ENCODE peak calls at places on chromosomes 12 and 14, in four cellular contexts. One of them, this sample, is unnamed.

GRCh38 chr14:91371011-91371989 is 46.3 kb downstream of the CCDC88C start:
- DNase-seq in cardiac fibroblast: no peak
- DNase-seq in Peyer's patch: no peak
- DNase-seq in endothelial cell: no peak
- DNase-seq in this sample: no peak

GRCh38 chr12:55942055-55942454 is 11.1 kb downstream of the DGKA start:
- DNase-seq in cardiac fibroblast: no peak
- DNase-seq in Peyer's patch: no peak
- DNase-seq in endothelial cell: no peak
- DNase-seq in this sample: no peak

GRCh38 chr12:131642101-131642540 is 68.8 kb upstream of the SFSWAP start:
- DNase-seq in cardiac fibroblast: no peak
- DNase-seq in Peyer's patch: no peak
- DNase-seq in endothelial cell: no peak
- DNase-seq in this sample: no peak

GRCh38 chr12:56021882-56022497 is 1.1 kb downstream of the IKZF4 start:
- DNase-seq in cardiac fibroblast: no peak
- DNase-seq in Peyer's patch: no peak
- DNase-seq in endothelial cell: no peak
- DNase-seq in this sample: no peak

GRCh38 chr12:45638386-45638785 is 91.1 kb upstream of the ARID2 start:
- DNase-seq in cardiac fibroblast: no peak
- DNase-seq in Peyer's patch: no peak
- DNase-seq in endothelial cell: no peak
- DNase-seq in this sample: no peak

GRCh38 chr12:54197037-54197909 is 8.5 kb upstream of the SMUG1 start:
- DNase-seq in cardiac fibroblast: peak
- DNase-seq in Peyer's patch: no peak
- DNase-seq in endothelial cell: peak
- DNase-seq in this sample: no peak

GRCh38 chr12:67377021-67377420 is 107.9 kb downstream of the CAND1 start:
- DNase-seq in cardiac fibroblast: no peak
- DNase-seq in Peyer's patch: no peak
- DNase-seq in endothelial cell: no peak
- DNase-seq in this sample: no peak

GRCh38 chr12:68521848-68522502 is 88.7 kb upstream of the RAP1B start:
- DNase-seq in cardiac fibroblast: no peak
- DNase-seq in Peyer's patch: no peak
- DNase-seq in endothelial cell: no peak
- DNase-seq in this sample: no peak

GRCh38 chr12:113092478-113093408 is 36.2 kb downstream of the DTX1 start:
- DNase-seq in cardiac fibroblast: peak
- DNase-seq in Peyer's patch: peak
- DNase-seq in endothelial cell: peak
- DNase-seq in this sample: peak

GRCh38 chr14:92035890-92036289 is 4.0 kb downstream of the TRIP11 start:
- DNase-seq in cardiac fibroblast: no peak
- DNase-seq in Peyer's patch: no peak
- DNase-seq in endothelial cell: no peak
- DNase-seq in this sample: no peak

GRCh38 chr14:99524804-99525698 is 43.8 kb downstream of the CCNK start:
- DNase-seq in cardiac fibroblast: peak
- DNase-seq in Peyer's patch: no peak
- DNase-seq in endothelial cell: no peak
- DNase-seq in this sample: no peak

GRCh38 chr12:124569375-124570148 is 2.1 kb upstream of the NCOR2 start:
- DNase-seq in cardiac fibroblast: no peak
- DNase-seq in Peyer's patch: no peak
- DNase-seq in endothelial cell: no peak
- DNase-seq in this sample: no peak

GRCh38 chr12:1919284-1919683 is 832 bp upstream of the CACNA2D4 start:
- DNase-seq in cardiac fibroblast: no peak
- DNase-seq in Peyer's patch: no peak
- DNase-seq in endothelial cell: no peak
- DNase-seq in this sample: no peak

GRCh38 chr12:130621696-130622298 is 94.3 kb downstream of the RIMBP2 start:
- DNase-seq in cardiac fibroblast: no peak
- DNase-seq in Peyer's patch: no peak
- DNase-seq in endothelial cell: no peak
- DNase-seq in this sample: no peak

GRCh38 chr14:104138098-104138890 is at the start of gene KIF26A:
- DNase-seq in cardiac fibroblast: no peak
- DNase-seq in Peyer's patch: peak
- DNase-seq in endothelial cell: peak
- DNase-seq in this sample: no peak

GRCh38 chr14:38056270-38056669 is 151.4 kb upstream of the SSTR1 start:
- DNase-seq in cardiac fibroblast: no peak
- DNase-seq in Peyer's patch: no peak
- DNase-seq in endothelial cell: no peak
- DNase-seq in this sample: no peak

GRCh38 chr14:102442241-102443211 is 67.0 kb downstream of the ANKRD9 start:
- DNase-seq in cardiac fibroblast: no peak
- DNase-seq in Peyer's patch: peak
- DNase-seq in endothelial cell: no peak
- DNase-seq in this sample: no peak

GRCh38 chr14:24353551-24354529 is 14.0 kb upstream of the RIPK3 start:
- DNase-seq in cardiac fibroblast: peak
- DNase-seq in Peyer's patch: peak
- DNase-seq in endothelial cell: no peak
- DNase-seq in this sample: no peak

GRCh38 chr14:69629225-69630127 is 18.1 kb downstream of the SUSD6 start:
- DNase-seq in cardiac fibroblast: no peak
- DNase-seq in Peyer's patch: no peak
- DNase-seq in endothelial cell: no peak
- DNase-seq in this sample: peak

GRCh38 chr14:94598816-94599655 is 13.2 kb upstream of the SERPINA3 start:
- DNase-seq in cardiac fibroblast: peak
- DNase-seq in Peyer's patch: peak
- DNase-seq in endothelial cell: no peak
- DNase-seq in this sample: no peak

GRCh38 chr14:87994974-87995373 is 2.0 kb upstream of the GALC start:
- DNase-seq in cardiac fibroblast: no peak
- DNase-seq in Peyer's patch: no peak
- DNase-seq in endothelial cell: no peak
- DNase-seq in this sample: peak

GRCh38 chr14:102928412-102929348 is 6.2 kb downstream of the AMN start:
- DNase-seq in cardiac fibroblast: peak
- DNase-seq in Peyer's patch: peak
- DNase-seq in endothelial cell: peak
- DNase-seq in this sample: peak

GRCh38 chr12:22321620-22322019 is 12.9 kb downstream of the ST8SIA1 start:
- DNase-seq in cardiac fibroblast: peak
- DNase-seq in Peyer's patch: no peak
- DNase-seq in endothelial cell: no peak
- DNase-seq in this sample: no peak

GRCh38 chr12:27343255-27344000 is 10.8 kb downstream of the BMAL2 start:
- DNase-seq in cardiac fibroblast: peak
- DNase-seq in Peyer's patch: no peak
- DNase-seq in endothelial cell: no peak
- DNase-seq in this sample: no peak

GRCh38 chr14:35556548-35556947 is 22.6 kb downstream of the INSM2 start:
- DNase-seq in cardiac fibroblast: no peak
- DNase-seq in Peyer's patch: no peak
- DNase-seq in endothelial cell: no peak
- DNase-seq in this sample: no peak

GRCh38 chr14:85532570-85532969 is 2.6 kb downstream of the FLRT2 start:
- DNase-seq in cardiac fibroblast: no peak
- DNase-seq in Peyer's patch: no peak
- DNase-seq in endothelial cell: no peak
- DNase-seq in this sample: peak

GRCh38 chr12:27982380-27982779 is 9.8 kb upstream of the PTHLH start:
- DNase-seq in cardiac fibroblast: peak
- DNase-seq in Peyer's patch: no peak
- DNase-seq in endothelial cell: no peak
- DNase-seq in this sample: no peak

GRCh38 chr14:101223561-101224162 is 320.1 kb upstream of the RTL1 start:
- DNase-seq in cardiac fibroblast: no peak
- DNase-seq in Peyer's patch: no peak
- DNase-seq in endothelial cell: no peak
- DNase-seq in this sample: no peak

GRCh38 chr12:109822951-109823411 is 10.2 kb downstream of the TRPV4 start:
- DNase-seq in cardiac fibroblast: no peak
- DNase-seq in Peyer's patch: no peak
- DNase-seq in endothelial cell: no peak
- DNase-seq in this sample: no peak

GRCh38 chr14:74528886-74529285 is 35.3 kb downstream of the ISCA2 start:
- DNase-seq in cardiac fibroblast: no peak
- DNase-seq in Peyer's patch: no peak
- DNase-seq in endothelial cell: no peak
- DNase-seq in this sample: no peak

GRCh38 chr14:54627718-54628345 is 60.9 kb downstream of the SAMD4A start:
- DNase-seq in cardiac fibroblast: peak
- DNase-seq in Peyer's patch: no peak
- DNase-seq in endothelial cell: peak
- DNase-seq in this sample: peak

GRCh38 chr12:91406920-91407341 is 224.3 kb upstream of the DCN start:
- DNase-seq in cardiac fibroblast: peak
- DNase-seq in Peyer's patch: no peak
- DNase-seq in endothelial cell: no peak
- DNase-seq in this sample: peak

GRCh38 chr12:49960474-49961110 is 1.1 kb upstream of the AQP5 start:
- DNase-seq in cardiac fibroblast: no peak
- DNase-seq in Peyer's patch: no peak
- DNase-seq in endothelial cell: no peak
- DNase-seq in this sample: peak

GRCh38 chr12:6647083-6647604 is at the start of gene ACRBP:
- DNase-seq in cardiac fibroblast: peak
- DNase-seq in Peyer's patch: peak
- DNase-seq in endothelial cell: peak
- DNase-seq in this sample: peak

GRCh38 chr12:132285991-132286681 is 43.3 kb downstream of the GALNT9 start:
- DNase-seq in cardiac fibroblast: peak
- DNase-seq in Peyer's patch: peak
- DNase-seq in endothelial cell: peak
- DNase-seq in this sample: no peak

GRCh38 chr12:9944404-9944803 is 12.2 kb upstream of the CLEC2A start:
- DNase-seq in cardiac fibroblast: no peak
- DNase-seq in Peyer's patch: no peak
- DNase-seq in endothelial cell: no peak
- DNase-seq in this sample: no peak

GRCh38 chr12:72271401-72271740 is 799 bp upstream of the TRHDE start:
- DNase-seq in cardiac fibroblast: no peak
- DNase-seq in Peyer's patch: no peak
- DNase-seq in endothelial cell: peak
- DNase-seq in this sample: peak

DNA sequence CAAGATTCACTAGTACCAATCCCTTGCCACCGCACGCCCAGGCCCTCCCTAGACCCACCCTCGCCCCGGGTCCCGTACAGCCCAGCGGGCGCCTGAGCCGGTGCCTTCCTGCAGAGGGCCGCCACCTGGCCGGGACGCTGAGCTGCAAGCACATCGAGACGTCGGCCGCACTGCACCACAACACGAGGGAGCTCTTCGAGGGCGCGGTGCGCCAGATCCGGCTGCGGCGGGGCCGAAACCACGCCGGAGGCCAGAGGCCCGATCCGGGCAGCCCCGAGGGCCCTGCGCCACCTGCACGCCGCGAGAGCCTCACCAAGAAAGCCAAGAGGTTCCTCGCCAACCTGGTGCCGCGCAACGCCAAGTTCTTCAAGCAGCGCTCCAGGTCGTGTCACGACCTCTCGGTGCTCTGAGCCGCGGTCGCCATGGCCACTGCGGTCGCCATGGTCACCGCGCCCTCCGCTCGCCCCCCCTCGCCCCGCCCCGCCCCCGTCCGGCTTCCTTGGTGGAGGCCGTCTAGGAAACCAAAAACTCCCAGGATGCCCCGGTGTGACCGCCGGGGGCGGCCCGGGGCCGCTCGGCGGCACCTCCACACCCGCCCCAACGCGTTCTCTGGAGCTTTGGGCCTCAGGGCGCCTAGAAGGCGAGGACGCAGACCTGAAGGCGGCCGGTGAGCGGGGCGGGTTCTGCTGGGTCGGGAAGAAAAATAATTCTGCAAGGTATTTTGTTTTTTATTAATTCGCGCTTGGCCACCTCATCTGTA is 3.7 kb downstream of the REM2 start:
- DNase-seq in cardiac fibroblast: peak
- DNase-seq in Peyer's patch: peak
- DNase-seq in endothelial cell: peak
- DNase-seq in this sample: peak
- TF ChIP-seq CTCF in cardiac fibroblast: no peak
- TF ChIP-seq CTCF in Peyer's patch: peak
- TF ChIP-seq CTCF in endothelial cell: no peak
- TF ChIP-seq CTCF in this sample: no peak

GRCh38 chr14:105180598-105181528 is at the start of gene NUDT14:
- DNase-seq in cardiac fibroblast: peak
- DNase-seq in Peyer's patch: peak
- DNase-seq in endothelial cell: peak
- DNase-seq in this sample: peak
- TF ChIP-seq CTCF in cardiac fibroblast: no peak
- TF ChIP-seq CTCF in Peyer's patch: no peak
- TF ChIP-seq CTCF in endothelial cell: no peak
- TF ChIP-seq CTCF in this sample: no peak

GRCh38 chr12:110930348-110931314 is 10.3 kb upstream of the MYL2 start:
- DNase-seq in cardiac fibroblast: no peak
- DNase-seq in Peyer's patch: no peak
- DNase-seq in endothelial cell: no peak
- DNase-seq in this sample: no peak

GRCh38 chr12:110931315-110931728 is 10.9 kb upstream of the MYL2 start:
- DNase-seq in cardiac fibroblast: no peak
- DNase-seq in Peyer's patch: no peak
- DNase-seq in endothelial cell: no peak
- DNase-seq in this sample: no peak

GRCh38 chr12:110934093-110934852 is 13.9 kb upstream of the MYL2 start:
- DNase-seq in cardiac fibroblast: peak
- DNase-seq in Peyer's patch: no peak
- DNase-seq in endothelial cell: no peak
- DNase-seq in this sample: no peak

GRCh38 chr12:110933326-110933974 is 13.1 kb upstream of the MYL2 start:
- DNase-seq in cardiac fibroblast: no peak
- DNase-seq in Peyer's patch: no peak
- DNase-seq in endothelial cell: no peak
- DNase-seq in this sample: no peak

GRCh38 chr12:110932048-110932447 is 11.7 kb upstream of the MYL2 start:
- DNase-seq in cardiac fibroblast: peak
- DNase-seq in Peyer's patch: no peak
- DNase-seq in endothelial cell: peak
- DNase-seq in this sample: no peak
- TF ChIP-seq CTCF in cardiac fibroblast: peak
- TF ChIP-seq CTCF in Peyer's patch: no peak
- TF ChIP-seq CTCF in endothelial cell: peak
- TF ChIP-seq CTCF in this sample: no peak

GRCh38 chr12:94150483-94151225 is 2.3 kb downstream of the PLXNC1 start:
- DNase-seq in cardiac fibroblast: no peak
- DNase-seq in Peyer's patch: peak
- DNase-seq in endothelial cell: no peak
- DNase-seq in this sample: peak

GRCh38 chr12:94149781-94150482 is 1.6 kb downstream of the PLXNC1 start:
- DNase-seq in cardiac fibroblast: peak
- DNase-seq in Peyer's patch: no peak
- DNase-seq in endothelial cell: peak
- DNase-seq in this sample: peak

GRCh38 chr12:94147377-94147990 is 893 bp upstream of the PLXNC1 start:
- DNase-seq in cardiac fibroblast: no peak
- DNase-seq in Peyer's patch: no peak
- DNase-seq in endothelial cell: no peak
- DNase-seq in this sample: peak

GRCh38 chr12:94147991-94148840 is at the start of gene PLXNC1:
- DNase-seq in cardiac fibroblast: peak
- DNase-seq in Peyer's patch: peak
- DNase-seq in endothelial cell: peak
- DNase-seq in this sample: peak

GRCh38 chr12:94148841-94149780 is 734 bp downstream of the PLXNC1 start:
- DNase-seq in cardiac fibroblast: peak
- DNase-seq in Peyer's patch: peak
- DNase-seq in endothelial cell: peak
- DNase-seq in this sample: peak
- TF ChIP-seq CTCF in cardiac fibroblast: no peak
- TF ChIP-seq CTCF in Peyer's patch: peak
- TF ChIP-seq CTCF in endothelial cell: peak
- TF ChIP-seq CTCF in this sample: peak